ENCODE peak calls at places on chromosomes 12 and 14, in eight cellular contexts. R is ascending aorta, S is cardiac muscle cell, G is endothelial cell of umbilical vein, X is astrocyte, W is SJSA1, O is right lobe of liver, I is adrenal gland. F is an unnamed sample. For H3K4me1, the result is how much of the 10 kb centered on the place peaks cover.

GRCh38 chr14:81275305-81275950 is 54.7 kb upstream of the GTF2A1 start:
- DNase-seq in R (no peak), S (no peak), G (no peak), X (no peak), W (no peak), O (no peak), I (no peak), F (no peak)

GRCh38 chr12:40104461-40105264 is 1.2 kb downstream of the SLC2A13 start:
- DNase-seq in R (no peak), S (peak), G (no peak), X (no peak), W (no peak), O (no peak), I (peak), F (no peak)

GRCh38 chr14:40417777-40418401 is 985.7 kb upstream of the FBXO33 start:
- DNase-seq in R (no peak), S (peak), G (no peak), X (no peak), W (no peak), O (no peak), I (no peak), F (peak)

GRCh38 chr12:29733060-29733459 is 50.7 kb downstream of the TMTC1 start:
- DNase-seq in R (no peak), S (no peak), G (no peak), X (peak), W (no peak), O (no peak), I (no peak), F (no peak)

GRCh38 chr12:69388371-69388770 is 28.8 kb downstream of the YEATS4 start:
- DNase-seq in R (no peak), S (peak), G (peak), X (peak), W (peak), O (no peak), I (no peak), F (no peak)

GRCh38 chr12:42981379-42981778 is 391.8 kb upstream of the PRICKLE1 start:
- DNase-seq in R (no peak), S (no peak), G (no peak), X (peak), W (peak), O (no peak), I (no peak), F (no peak)

GRCh38 chr14:35687335-35687939 is 121.7 kb downstream of the RALGAPA1 start:
- DNase-seq in R (no peak), S (peak), G (peak), X (peak), W (peak), O (no peak), I (no peak), F (peak)

GRCh38 chr14:72610831-72611200 is 283.1 kb downstream of the DPF3 start:
- DNase-seq in R (no peak), S (no peak), G (no peak), X (peak), W (no peak), O (no peak), I (no peak), F (peak)

GRCh38 chr12:122304924-122305323 is 38.6 kb upstream of the VPS33A start:
- DNase-seq in R (no peak), S (no peak), G (no peak), X (no peak), W (no peak), O (no peak), I (no peak), F (no peak)

GRCh38 chr12:80702889-80703605 is 4.4 kb upstream of the MYF6 start:
- DNase-seq in R (no peak), S (peak), G (no peak), X (peak), W (peak), O (peak), I (no peak), F (no peak)

GRCh38 chr14:94545131-94545841 is 16.0 kb upstream of the SERPINA4 start:
- DNase-seq in R (no peak), S (peak), G (no peak), X (peak), W (no peak), O (no peak), I (no peak), F (peak)

GRCh38 chr14:67172520-67172919 is 16.7 kb upstream of the GARIN2 start:
- DNase-seq in R (no peak), S (no peak), G (no peak), X (no peak), W (no peak), O (no peak), I (no peak), F (no peak)

GRCh38 chr12:105672576-105672975 is 342.1 kb downstream of the C12orf75 start:
- DNase-seq in R (no peak), S (peak), G (peak), X (no peak), W (peak), O (peak), I (peak), F (no peak)

GRCh38 chr12:132398386-132398991 is 69.1 kb upstream of the GALNT9 start:
- DNase-seq in R (no peak), S (no peak), G (no peak), X (no peak), W (no peak), O (no peak), I (peak), F (no peak)

GRCh38 chr14:76855066-76855465 is 28.9 kb downstream of the LRRC74A start:
- DNase-seq in R (no peak), S (no peak), G (no peak), X (no peak), W (no peak), O (no peak), I (no peak), F (no peak)

GRCh38 chr12:1806301-1807106 is 13.9 kb upstream of the LRTM2 start:
- DNase-seq in R (no peak), S (peak), G (no peak), X (peak), W (no peak), O (no peak), I (peak), F (no peak)

GRCh38 chr12:4781212-4781611 is 61.0 kb downstream of the GALNT8 start:
- DNase-seq in R (no peak), S (no peak), G (no peak), X (no peak), W (no peak), O (no peak), I (no peak), F (peak)

GRCh38 chr12:105935106-105935505 is 203.6 kb downstream of the NUAK1 start:
- DNase-seq in R (no peak), S (peak), G (no peak), X (peak), W (peak), O (no peak), I (no peak), F (no peak)

GRCh38 chr12:77855548-77855947 is 24.9 kb downstream of the NAV3 start:
- DNase-seq in R (no peak), S (no peak), G (no peak), X (peak), W (no peak), O (no peak), I (no peak), F (peak)

GRCh38 chr14:66395300-66395699 is 90.9 kb upstream of the CCDC196 start:
- DNase-seq in R (no peak), S (no peak), G (no peak), X (no peak), W (no peak), O (no peak), I (no peak), F (peak)

GRCh38 chr14:61609143-61609851 is 86.0 kb upstream of the HIF1A start:
- DNase-seq in R (no peak), S (peak), G (peak), X (peak), W (peak), O (no peak), I (peak), F (peak)

GRCh38 chr14:35406811-35407630 is 2.5 kb upstream of the NFKBIA start:
- DNase-seq in R (no peak), S (peak), G (peak), X (peak), W (peak), O (no peak), I (peak), F (no peak)

GRCh38 chr12:109291531-109292341 is 17.3 kb downstream of the FOXN4 start:
- DNase-seq in R (no peak), S (peak), G (no peak), X (peak), W (no peak), O (no peak), I (peak), F (peak)

GRCh38 chr14:53462931-53463778 is 310.0 kb upstream of the DDHD1 start:
- DNase-seq in R (no peak), S (no peak), G (no peak), X (no peak), W (no peak), O (no peak), I (no peak), F (no peak)

GRCh38 chr14:44736326-44736725 is 225.4 kb downstream of the KLHL28 start:
- DNase-seq in R (no peak), S (peak), G (no peak), X (peak), W (no peak), O (no peak), I (no peak), F (no peak)

GRCh38 chr12:53221203-53222076 is 10.6 kb downstream of the RARG start:
- DNase-seq in R (no peak), S (peak), G (peak), X (peak), W (peak), O (peak), I (peak), F (peak)

GRCh38 chr12:49622501-49623141 is 740 bp upstream of the PRPF40B start:
- DNase-seq in R (no peak), S (no peak), G (no peak), X (no peak), W (no peak), O (peak), I (peak), F (peak)

GRCh38 chr12:121530600-121531355 is 50.0 kb downstream of the KDM2B start:
- DNase-seq in R (peak), S (peak), G (peak), X (peak), W (no peak), O (no peak), I (peak), F (peak)

GRCh38 chr12:95857151-95857550 is 1.6 kb upstream of the SNRPF start:
- DNase-seq in R (no peak), S (no peak), G (no peak), X (no peak), W (no peak), O (no peak), I (no peak), F (peak)

GRCh38 chr12:96879301-96879700 is 27.8 kb upstream of the NEDD1 start:
- DNase-seq in R (no peak), S (no peak), G (no peak), X (peak), W (no peak), O (no peak), I (no peak), F (no peak)

GRCh38 chr12:131634037-131634436 is 76.9 kb upstream of the SFSWAP start:
- DNase-seq in R (no peak), S (no peak), G (no peak), X (no peak), W (no peak), O (no peak), I (no peak), F (peak)

GRCh38 chr12:128792398-128792797 is 31.4 kb downstream of the SLC15A4 start:
- DNase-seq in R (no peak), S (no peak), G (no peak), X (no peak), W (no peak), O (no peak), I (no peak), F (peak)

GRCh38 chr14:92933481-92933880 is 10.5 kb downstream of the CHGA start:
- DNase-seq in R (no peak), S (no peak), G (no peak), X (no peak), W (no peak), O (no peak), I (no peak), F (no peak)
- H3K4me1 ChIP-seq in R (under half), S (under half), G (under half), X (under half), W (under half), O (under half), I (under half), F (under half)

GRCh38 chr14:57418999-57419398 is 28.6 kb downstream of the NAA30 start:
- DNase-seq in R (no peak), S (no peak), G (no peak), X (no peak), W (no peak), O (no peak), I (no peak), F (no peak)
- H3K4me1 ChIP-seq in R (under half), S (under half), G (under half), X (under half), W (under half), O (under half), I (under half), F (under half)

DNA sequence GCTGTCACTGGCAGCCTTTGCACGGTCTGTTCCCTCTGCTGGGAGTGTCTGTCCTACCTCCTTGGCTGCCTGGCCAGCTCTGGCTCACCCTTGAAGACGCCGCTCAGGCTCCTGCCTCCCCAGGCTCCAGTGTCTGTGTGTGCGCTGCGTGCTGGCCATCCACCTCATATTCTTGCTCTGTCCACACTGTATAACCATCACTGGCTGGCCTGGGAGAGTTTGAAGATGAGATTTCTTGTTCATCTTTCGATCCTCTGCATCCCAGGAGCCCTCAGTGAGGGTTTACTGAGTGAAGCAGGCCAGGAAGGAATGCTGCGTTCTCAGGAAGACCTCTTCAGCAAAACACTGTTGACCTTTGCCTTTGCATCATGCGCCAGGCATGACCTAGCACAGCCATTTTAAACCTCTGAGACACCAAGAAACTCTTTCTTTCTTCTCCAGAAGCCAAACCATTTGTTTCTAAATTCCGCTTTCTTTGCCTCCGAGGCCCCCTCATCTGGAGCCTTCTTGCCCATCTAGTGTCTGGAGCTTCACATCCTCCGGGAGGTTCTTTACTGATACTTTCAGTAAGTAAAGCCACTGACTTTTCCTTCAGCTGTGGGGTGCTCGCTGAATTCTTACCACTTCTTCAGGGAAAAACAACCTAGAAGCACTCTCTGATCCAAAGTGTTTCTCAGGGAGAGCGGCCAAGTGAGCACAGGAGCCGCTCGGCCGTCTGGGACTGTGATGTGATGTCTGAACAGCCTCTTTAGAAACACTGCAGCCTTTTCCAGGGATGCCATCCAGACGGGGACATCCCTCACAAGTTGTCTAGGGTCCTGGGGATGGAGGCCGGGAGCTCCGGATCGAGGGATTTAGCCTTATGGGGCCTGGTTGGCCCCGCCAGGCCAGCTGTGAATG is 160.9 kb downstream of the ZFP36L1 start:
- DNase-seq in R (no peak), S (no peak), G (no peak), X (no peak), W (no peak), O (no peak), I (no peak), F (peak)
- H3K4me1 ChIP-seq in R (under half), S (half or more), G (under half), X (under half), W (under half), O (under half), I (under half), F (under half)

GRCh38 chr12:104496336-104496735 is 39.6 kb downstream of the CHST11 start:
- DNase-seq in R (no peak), S (no peak), G (no peak), X (no peak), W (no peak), O (no peak), I (no peak), F (no peak)

GRCh38 chr12:104493504-104493903 is 36.8 kb downstream of the CHST11 start:
- DNase-seq in R (no peak), S (no peak), G (no peak), X (no peak), W (no peak), O (no peak), I (no peak), F (no peak)

GRCh38 chr12:104494816-104495158 is 38.0 kb downstream of the CHST11 start:
- DNase-seq in R (no peak), S (peak), G (no peak), X (no peak), W (no peak), O (no peak), I (no peak), F (no peak)

GRCh38 chr12:104495786-104496185 is 39.0 kb downstream of the CHST11 start:
- DNase-seq in R (no peak), S (peak), G (no peak), X (no peak), W (no peak), O (no peak), I (no peak), F (no peak)

DNA sequence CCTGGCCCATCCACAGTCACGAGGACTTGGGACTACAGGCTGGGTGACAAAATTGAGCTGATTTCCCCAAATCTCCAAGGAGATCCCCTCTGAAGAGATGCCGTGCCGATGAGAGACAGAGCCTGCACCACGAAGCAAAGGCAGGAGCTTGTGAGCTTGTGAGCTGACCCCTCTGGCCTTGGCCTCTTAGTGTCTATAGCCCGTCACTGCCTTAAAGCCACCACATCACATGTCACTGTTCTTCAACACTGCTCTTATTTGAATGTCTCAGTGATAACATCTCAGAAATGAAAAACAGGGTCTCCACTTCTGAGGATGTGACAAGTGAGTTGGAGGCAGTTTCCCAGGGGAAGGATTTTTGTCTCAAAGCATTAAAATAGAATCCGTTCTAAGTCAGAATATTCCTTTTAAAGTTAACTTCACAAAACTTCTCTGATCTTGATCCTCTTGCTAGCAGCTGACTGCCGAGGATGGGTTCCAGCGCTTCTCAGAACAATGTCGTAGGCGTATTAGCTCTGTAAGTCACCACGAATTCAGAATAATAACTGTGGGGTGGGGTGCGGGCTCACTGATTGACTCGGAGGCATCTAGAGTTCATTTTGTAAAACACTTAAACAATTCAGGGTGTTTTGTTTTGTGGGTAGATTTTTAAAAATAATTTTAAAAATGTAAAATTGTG is 37.5 kb downstream of the CHST11 start:
- DNase-seq in R (no peak), S (peak), G (no peak), X (no peak), W (no peak), O (no peak), I (no peak), F (no peak)
- H3K4me1 ChIP-seq in R (under half), S (under half), G (under half), X (under half), W (under half), O (under half), I (under half), F (under half)

GRCh38 chr12:124509676-124510300 is 57.6 kb downstream of the NCOR2 start:
- DNase-seq in R (no peak), S (peak), G (no peak), X (peak), W (no peak), O (no peak), I (no peak), F (no peak)
- H3K4me1 ChIP-seq in R (half or more), S (half or more), G (half or more), X (half or more), W (under half), O (under half), I (under half), F (under half)

F was measured in endodermal cell.